ENCODE peak calls at places on chromosome 14, in eight cellular contexts. A is AG04450, Z is cardiac muscle cell, H is dorsolateral prefrontal cortex, E is heart right ventricle, V is breast epithelium, X is PC-3, N is GM23338. K is an unnamed sample.

GRCh38 chr14:50551877-50552276 is 8.1 kb upstream of the ATL1 start:
- DNase-seq in Z (no peak), V (no peak), E (no peak), H (no peak), X (no peak), A (no peak), N (no peak), K (no peak)

GRCh38 chr14:58078068-58078467 is 73.9 kb downstream of the ARMH4 start:
- DNase-seq in A (peak), X (peak), V (peak), N (peak), Z (peak), E (no peak), H (no peak), K (peak)

GRCh38 chr14:65910108-65910507 is 497.6 kb downstream of the FUT8 start:
- DNase-seq in X (peak), E (no peak), A (no peak), H (no peak), V (no peak), Z (peak), N (no peak), K (peak)

GRCh38 chr14:66610154-66610563 is 102.2 kb downstream of the GPHN start:
- DNase-seq in X (peak), H (no peak), A (no peak), V (no peak), Z (peak), N (peak), E (no peak), K (no peak)

GRCh38 chr14:67583711-67584644 is 16.1 kb downstream of the PIGH start:
- DNase-seq in A (no peak), E (peak), X (peak), N (peak), H (no peak), V (no peak), Z (peak), K (peak)

GRCh38 chr14:50835280-50835679 is 4.3 kb upstream of the NIN start:
- DNase-seq in V (no peak), H (no peak), Z (peak), N (no peak), A (no peak), X (no peak), E (no peak), K (peak)

GRCh38 chr14:34012978-34013713 is 62.3 kb upstream of the EGLN3 start:
- DNase-seq in H (no peak), E (no peak), N (no peak), X (no peak), V (no peak), Z (no peak), A (no peak), K (no peak)

GRCh38 chr14:61260939-61261776 is 20.0 kb downstream of the TMEM30B start:
- DNase-seq in H (no peak), X (peak), N (no peak), E (no peak), Z (peak), V (no peak), A (peak), K (peak)

GRCh38 chr14:45253754-45254300 is 825 bp upstream of the MIS18BP1 start:
- DNase-seq in H (no peak), A (no peak), V (no peak), Z (no peak), N (peak), X (no peak), E (peak), K (peak)

GRCh38 chr14:66511849-66512248 is 3.9 kb downstream of the GPHN start:
- DNase-seq in E (no peak), N (no peak), H (no peak), V (no peak), X (no peak), Z (no peak), A (no peak), K (no peak)

GRCh38 chr14:74554742-74555362 is 57.2 kb downstream of the LTBP2 start:
- DNase-seq in Z (no peak), H (no peak), E (no peak), A (no peak), X (no peak), V (no peak), N (no peak), K (no peak)

GRCh38 chr14:72513346-72513745 is 380.6 kb downstream of the DPF3 start:
- DNase-seq in E (no peak), Z (no peak), V (no peak), X (no peak), N (no peak), H (no peak), A (no peak), K (no peak)

GRCh38 chr14:97920201-97920600 is 1123.0 kb downstream of the VRK1 start:
- DNase-seq in V (no peak), X (no peak), H (no peak), E (no peak), N (no peak), A (no peak), Z (no peak), K (no peak)

GRCh38 chr14:89617471-89618291 is 200.6 kb upstream of the FOXN3 start:
- DNase-seq in V (peak), H (peak), X (peak), A (no peak), E (peak), N (peak), Z (peak), K (peak)

GRCh38 chr14:91153360-91153759 is 39.5 kb downstream of the DGLUCY start:
- DNase-seq in E (no peak), V (no peak), Z (no peak), A (no peak), N (no peak), H (no peak), X (no peak), K (no peak)

GRCh38 chr14:90534091-90534837 is 137.4 kb downstream of the CALM1 start:
- DNase-seq in A (no peak), V (no peak), Z (peak), H (no peak), N (no peak), E (no peak), X (no peak), K (peak)

GRCh38 chr14:91649930-91650329 is 82.0 kb downstream of the CATSPERB start:
- DNase-seq in E (peak), N (peak), A (no peak), V (no peak), X (peak), Z (peak), H (no peak), K (peak)

GRCh38 chr14:91323671-91324605 is 79.4 kb upstream of the GPR68 start:
- DNase-seq in V (peak), A (peak), H (peak), X (peak), E (peak), Z (peak), N (peak), K (peak)

GRCh38 chr14:51277753-51278415 is 37.8 kb downstream of the TMX1 start:
- DNase-seq in X (no peak), E (no peak), Z (peak), N (no peak), A (no peak), H (no peak), V (no peak), K (no peak)

GRCh38 chr14:24790196-24790595 is 156.2 kb upstream of the GZMB start:
- DNase-seq in A (no peak), N (no peak), H (no peak), Z (no peak), E (no peak), X (no peak), V (no peak), K (no peak)

GRCh38 chr14:97077253-97077653 is 280.1 kb downstream of the VRK1 start:
- DNase-seq in A (no peak), V (peak), E (peak), H (peak), X (peak), N (no peak), Z (peak), K (peak)

GRCh38 chr14:99131632-99132271 is 140.2 kb downstream of the BCL11B start:
- DNase-seq in A (no peak), X (no peak), Z (no peak), E (no peak), V (peak), N (no peak), H (peak), K (no peak)

GRCh38 chr14:75542585-75543091 is 20.4 kb downstream of the BATF start:
- DNase-seq in Z (peak), H (no peak), A (no peak), V (peak), X (no peak), N (peak), E (peak), K (peak)

GRCh38 chr14:70333289-70333688 is 26.2 kb downstream of the COX16 start:
- DNase-seq in Z (no peak), E (no peak), A (no peak), V (no peak), N (no peak), X (no peak), H (no peak), K (no peak)

GRCh38 chr14:74913986-74914573 is 9.0 kb downstream of the RPS6KL1 start:
- DNase-seq in X (peak), A (peak), Z (peak), H (peak), V (peak), N (peak), E (peak), K (peak)

GRCh38 chr14:90562652-90563051 is 165.8 kb downstream of the CALM1 start:
- DNase-seq in N (no peak), V (no peak), X (no peak), H (no peak), A (no peak), Z (no peak), E (no peak), K (no peak)

GRCh38 chr14:53954551-53955233 is 1.9 kb downstream of the BMP4 start:
- DNase-seq in V (no peak), A (no peak), X (peak), H (no peak), Z (peak), N (no peak), E (peak), K (peak)

GRCh38 chr14:33839193-33840076 is 111.4 kb downstream of the EGLN3 start:
- DNase-seq in V (peak), H (peak), N (peak), X (peak), A (no peak), E (peak), Z (peak), K (peak)

GRCh38 chr14:66284346-66284745 is 201.8 kb upstream of the CCDC196 start:
- DNase-seq in H (no peak), A (no peak), X (peak), N (no peak), E (no peak), V (no peak), Z (peak), K (peak)

GRCh38 chr14:74890262-74890661 is 8.5 kb downstream of the DLST start:
- DNase-seq in A (no peak), X (no peak), H (no peak), Z (no peak), N (no peak), V (no peak), E (no peak), K (no peak)

GRCh38 chr14:73742520-73743238 is 28.5 kb upstream of the PNMA1 start:
- DNase-seq in V (no peak), Z (no peak), A (no peak), N (no peak), E (no peak), H (no peak), X (no peak), K (no peak)

GRCh38 chr14:75793806-75794205 is 132.8 kb downstream of the TTLL5 start:
- DNase-seq in E (peak), H (no peak), Z (peak), V (no peak), A (no peak), N (peak), X (peak), K (peak)

GRCh38 chr14:70013269-70013873 is 134.2 kb downstream of the SMOC1 start:
- DNase-seq in H (no peak), Z (peak), N (peak), V (no peak), E (no peak), A (no peak), X (peak), K (peak)

GRCh38 chr14:67987596-67987995 is 168.0 kb downstream of the RAD51B start:
- DNase-seq in Z (peak), H (no peak), X (no peak), E (peak), N (no peak), V (peak), A (peak), K (peak)

GRCh38 chr14:91009501-91010152 is 50.8 kb downstream of the RPS6KA5 start:
- DNase-seq in H (no peak), Z (no peak), N (no peak), A (no peak), X (no peak), V (no peak), E (no peak), K (no peak)

GRCh38 chr14:106564058-106564643 is 1037.8 kb downstream of the TMEM121 start:
- DNase-seq in E (no peak), A (no peak), Z (no peak), V (no peak), N (peak), H (no peak), X (peak), K (no peak)

GRCh38 chr14:78902010-78902623 is 731.9 kb downstream of the NRXN3 start:
- DNase-seq in A (peak), H (peak), Z (peak), X (peak), E (peak), V (no peak), N (peak), K (peak)
- TF ChIP-seq CTCF in A (peak), H (peak), Z (peak), X (peak), E (peak), V (no peak), N (peak), K (peak)

GRCh38 chr14:100283984-100284881 is 22.0 kb downstream of the SLC25A29 start:
- DNase-seq in A (no peak), Z (no peak), X (no peak), E (no peak), H (no peak), V (no peak), N (peak), K (no peak)
- H3K4me3 ChIP-seq in A (peak), Z (no peak), X (peak), E (peak), H (peak), V (peak), N (peak), K (peak)

GRCh38 chr14:23568021-23568599 is 519 bp upstream of the AP1G2 start:
- DNase-seq in H (no peak), X (no peak), A (no peak), V (no peak), Z (no peak), N (no peak), E (no peak), K (no peak)

GRCh38 chr14:23565626-23566025 is 2.0 kb downstream of the AP1G2 start:
- DNase-seq in H (no peak), V (no peak), N (no peak), E (no peak), X (no peak), Z (no peak), A (no peak), K (no peak)

GRCh38 chr14:23566112-23566781 is 1.3 kb downstream of the AP1G2 start:
- DNase-seq in X (no peak), N (no peak), E (no peak), H (no peak), V (no peak), Z (no peak), A (no peak), K (no peak)

GRCh38 chr14:23567186-23568020 is at the start of gene AP1G2:
- DNase-seq in X (peak), V (peak), N (peak), E (peak), H (peak), Z (peak), A (no peak), K (peak)

DNA sequence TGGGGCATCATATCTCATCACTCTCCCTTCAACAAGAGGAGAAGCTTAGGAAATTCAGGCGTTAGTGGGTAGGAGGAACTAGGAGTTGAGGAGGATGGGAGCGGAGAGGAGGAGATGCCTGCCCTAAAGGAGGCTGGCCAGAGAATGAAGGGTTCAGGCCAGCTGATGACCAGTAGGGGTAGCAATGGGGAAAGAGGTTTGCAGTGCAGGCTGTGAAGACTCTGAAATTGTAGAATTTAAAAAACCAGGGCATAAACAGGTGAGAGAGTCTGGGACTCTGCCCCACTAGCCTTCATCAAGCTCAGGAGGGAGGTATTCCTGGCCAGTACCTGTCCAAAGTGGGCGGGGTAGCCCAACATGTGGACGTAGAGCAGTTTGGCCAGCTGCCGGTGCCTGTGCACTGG is 807 bp downstream of the AP1G2 start:
- DNase-seq in Z (peak), V (peak), A (no peak), X (peak), H (no peak), N (no peak), E (no peak), K (peak)
- TF ChIP-seq CTCF in Z (peak), V (no peak), A (peak), X (peak), H (no peak), N (peak), E (peak), K (peak)

GRCh38 chr14:64421166-64421565 is 33.0 kb downstream of the MTHFD1 start:
- DNase-seq in A (no peak), Z (peak), E (no peak), H (no peak), N (no peak), X (peak), V (no peak), K (peak)
- H3K4me3 ChIP-seq in A (no peak), Z (no peak), E (no peak), H (no peak), N (no peak), X (no peak), V (no peak), K (no peak)

GRCh38 chr14:102501751-102502315 is 7.7 kb downstream of the ANKRD9 start:
- DNase-seq in E (no peak), X (no peak), N (peak), Z (no peak), H (no peak), A (no peak), V (no peak), K (no peak)
- TF ChIP-seq CTCF in E (peak), X (peak), N (peak), Z (no peak), H (no peak), A (no peak), V (no peak), K (no peak)

DNA sequence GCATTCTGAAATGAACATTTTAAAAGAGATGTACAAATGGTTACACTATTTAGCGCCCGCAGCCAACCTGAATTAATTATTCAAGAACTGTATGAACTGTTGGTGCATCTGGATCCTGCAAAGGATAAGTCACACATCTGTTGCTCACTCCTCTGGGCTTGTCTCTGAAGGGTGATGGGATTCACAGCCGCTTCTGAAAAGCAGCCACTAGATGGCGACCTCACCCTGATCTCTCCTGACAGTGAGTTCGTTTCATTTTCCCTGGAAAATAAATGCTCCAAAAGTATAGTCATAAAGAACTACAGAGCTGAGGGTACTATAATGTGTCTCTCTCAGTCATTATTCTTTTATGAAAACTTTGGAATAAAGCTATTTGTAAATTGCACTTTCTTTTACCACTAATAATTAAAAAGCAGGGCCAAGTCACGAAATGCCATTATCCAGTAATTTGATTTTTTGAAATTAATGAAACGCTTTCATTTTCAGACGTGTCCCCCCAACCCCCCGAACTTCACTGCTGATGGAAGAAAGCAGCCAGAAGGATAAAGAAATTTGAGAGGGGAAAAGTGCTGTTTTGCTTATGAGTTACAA is 789.6 kb downstream of the NRXN3 start:
- DNase-seq in A (peak), N (peak), Z (peak), V (peak), X (peak), E (peak), H (peak), K (peak)
- H3K4me3 ChIP-seq in A (no peak), N (no peak), Z (no peak), V (no peak), X (no peak), E (peak), H (peak), K (no peak)

GRCh38 chr14:100382106-100382455 is 58.9 kb downstream of the SLC25A47 start:
- DNase-seq in A (no peak), N (no peak), V (no peak), H (no peak), Z (no peak), E (no peak), X (no peak), K (no peak)

GRCh38 chr14:100384819-100385813 is 62.0 kb downstream of the SLC25A47 start:
- DNase-seq in E (no peak), X (peak), Z (peak), H (no peak), V (no peak), A (no peak), N (peak), K (peak)

GRCh38 chr14:100386121-100386520 is 63.0 kb downstream of the SLC25A47 start:
- DNase-seq in V (no peak), Z (peak), N (no peak), E (no peak), A (no peak), X (no peak), H (no peak), K (peak)

GRCh38 chr14:100383727-100384158 is 60.6 kb downstream of the SLC25A47 start:
- DNase-seq in V (no peak), Z (peak), X (peak), H (peak), N (peak), A (no peak), E (peak), K (peak)

DNA sequence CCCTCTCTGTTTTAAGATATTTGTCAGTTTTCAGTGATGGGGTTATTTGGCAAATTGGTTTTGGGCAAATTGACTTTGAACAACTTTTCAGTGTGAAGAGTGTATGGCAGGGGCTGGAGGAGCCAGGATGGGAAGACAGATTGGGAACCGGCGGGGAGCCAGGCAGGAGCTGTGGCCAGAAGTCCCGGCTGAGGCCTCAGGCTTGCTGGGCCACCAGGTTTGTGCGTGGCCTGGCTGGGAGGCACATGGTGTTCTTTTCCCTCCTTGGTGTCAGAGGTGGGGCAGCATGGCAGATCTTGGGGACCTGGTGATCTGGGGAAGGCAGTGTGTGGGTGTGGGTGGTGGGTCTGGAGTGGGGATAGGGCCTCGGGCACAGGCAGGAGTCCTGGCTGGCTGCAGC is 61.1 kb downstream of the SLC25A47 start:
- DNase-seq in X (no peak), E (no peak), N (no peak), H (no peak), A (no peak), V (no peak), Z (no peak), K (no peak)
- TF ChIP-seq CTCF in X (no peak), E (no peak), N (no peak), H (no peak), A (no peak), V (no peak), Z (no peak), K (no peak)

GRCh38 chr14:55031190-55031589 is 4.2 kb downstream of the SOCS4 start:
- DNase-seq in H (no peak), Z (peak), E (no peak), A (no peak), N (no peak), X (no peak), V (no peak), K (no peak)
- H3K4me3 ChIP-seq in H (no peak), Z (no peak), E (no peak), A (no peak), N (no peak), X (no peak), V (no peak), K (no peak)